ENCODE peak calls at places on chromosomes 12 and 14, in ten cellular contexts. Y is IMR-90; J is NT2/D1; V is uterus; L is cardiac muscle cell; I is CD4-positive, CD25-positive, alpha-beta regulatory T cell; W is GM23338; U is thoracic aorta; T is Caco-2; G is ovary. E is an unnamed sample. For H3K4me1, the result is how much of the 10 kb centered on the place peaks cover.

GRCh38 chr12:4807813-4808212 is 87.6 kb downstream of the GALNT8 start:
- DNase-seq in Y (no peak), J (no peak), T (no peak), W (no peak), G (no peak), I (no peak), U (no peak), V (no peak), L (no peak), E (no peak)

GRCh38 chr12:123696209-123696608 is 15.9 kb upstream of the ATP6V0A2 start:
- DNase-seq in W (no peak), I (no peak), T (no peak), U (no peak), G (no peak), V (no peak), Y (no peak), L (no peak), J (no peak), E (no peak)

GRCh38 chr12:75917083-75917482 is 114.5 kb downstream of the PHLDA1 start:
- DNase-seq in G (no peak), L (no peak), W (no peak), U (no peak), I (no peak), V (no peak), Y (no peak), T (no peak), J (no peak), E (no peak)

GRCh38 chr14:54169254-54169924 is 212.8 kb upstream of the BMP4 start:
- DNase-seq in V (no peak), I (no peak), L (no peak), J (no peak), T (no peak), G (no peak), U (no peak), Y (peak), W (no peak), E (no peak)

GRCh38 chr12:113194971-113195391 is 9.5 kb downstream of the RITA1 start:
- DNase-seq in Y (peak), U (no peak), V (no peak), J (no peak), W (no peak), T (no peak), L (no peak), I (no peak), G (no peak), E (no peak)

GRCh38 chr14:49933704-49934103 is 40.8 kb downstream of the ARF6 start:
- DNase-seq in W (no peak), I (no peak), J (no peak), V (no peak), Y (no peak), L (no peak), G (no peak), T (no peak), U (no peak), E (no peak)

GRCh38 chr12:101925935-101926334 is 48.6 kb downstream of the DRAM1 start:
- DNase-seq in V (no peak), L (no peak), G (no peak), Y (no peak), U (no peak), J (no peak), T (no peak), I (no peak), W (no peak), E (no peak)

GRCh38 chr14:56490379-56490778 is 89.2 kb upstream of the TMEM260 start:
- DNase-seq in W (peak), Y (peak), L (peak), V (no peak), J (no peak), U (no peak), I (no peak), G (no peak), T (no peak), E (no peak)

GRCh38 chr14:78519863-78520262 is 349.7 kb downstream of the NRXN3 start:
- DNase-seq in W (peak), J (peak), V (no peak), G (no peak), I (no peak), U (no peak), L (peak), T (peak), Y (peak), E (no peak)

GRCh38 chr12:1800646-1801284 is 19.6 kb upstream of the LRTM2 start:
- DNase-seq in U (no peak), W (peak), L (peak), I (no peak), J (peak), T (peak), G (peak), Y (peak), V (no peak), E (no peak)

GRCh38 chr12:92035477-92035876 is 110.2 kb downstream of the BTG1 start:
- DNase-seq in T (no peak), U (no peak), L (no peak), Y (no peak), V (no peak), G (no peak), W (no peak), I (no peak), J (no peak), E (no peak)

GRCh38 chr14:71597289-71597920 is 334.8 kb upstream of the RGS6 start:
- DNase-seq in G (no peak), L (no peak), V (no peak), T (no peak), U (no peak), W (no peak), I (no peak), Y (no peak), J (no peak), E (no peak)

GRCh38 chr12:50825372-50825838 is 17.3 kb upstream of the TMPRSS12 start:
- DNase-seq in T (no peak), Y (peak), W (peak), J (peak), V (no peak), I (no peak), G (no peak), L (peak), U (no peak), E (no peak)

GRCh38 chr12:119013023-119013422 is 31.7 kb downstream of the SRRM4 start:
- DNase-seq in J (no peak), T (no peak), I (no peak), U (no peak), W (no peak), V (no peak), L (no peak), Y (no peak), G (no peak), E (no peak)

GRCh38 chr14:77980475-77981321 is 180.8 kb downstream of the ADCK1 start:
- DNase-seq in T (peak), V (no peak), G (peak), J (no peak), U (no peak), Y (no peak), I (no peak), W (peak), L (peak), E (peak)

GRCh38 chr12:47068539-47068938 is 10.9 kb upstream of the PCED1B start:
- DNase-seq in G (no peak), U (no peak), Y (no peak), L (no peak), V (no peak), W (peak), J (no peak), T (no peak), I (no peak), E (no peak)

GRCh38 chr12:579450-580110 is 83.7 kb downstream of the NINJ2 start:
- DNase-seq in L (no peak), I (no peak), G (no peak), U (no peak), T (peak), J (no peak), W (no peak), Y (no peak), V (no peak), E (no peak)

GRCh38 chr12:581321-581720 is 81.9 kb downstream of the NINJ2 start:
- DNase-seq in V (no peak), L (no peak), T (peak), I (no peak), U (no peak), Y (no peak), W (no peak), G (no peak), J (no peak), E (no peak)

GRCh38 chr12:580813-581212 is 82.4 kb downstream of the NINJ2 start:
- DNase-seq in W (no peak), G (no peak), L (no peak), V (no peak), I (no peak), T (no peak), Y (no peak), J (no peak), U (no peak), E (no peak)

GRCh38 chr12:576613-577110 is 86.6 kb downstream of the NINJ2 start:
- DNase-seq in Y (no peak), J (no peak), W (no peak), T (peak), I (no peak), V (no peak), L (no peak), U (no peak), G (no peak), E (no peak)

DNA sequence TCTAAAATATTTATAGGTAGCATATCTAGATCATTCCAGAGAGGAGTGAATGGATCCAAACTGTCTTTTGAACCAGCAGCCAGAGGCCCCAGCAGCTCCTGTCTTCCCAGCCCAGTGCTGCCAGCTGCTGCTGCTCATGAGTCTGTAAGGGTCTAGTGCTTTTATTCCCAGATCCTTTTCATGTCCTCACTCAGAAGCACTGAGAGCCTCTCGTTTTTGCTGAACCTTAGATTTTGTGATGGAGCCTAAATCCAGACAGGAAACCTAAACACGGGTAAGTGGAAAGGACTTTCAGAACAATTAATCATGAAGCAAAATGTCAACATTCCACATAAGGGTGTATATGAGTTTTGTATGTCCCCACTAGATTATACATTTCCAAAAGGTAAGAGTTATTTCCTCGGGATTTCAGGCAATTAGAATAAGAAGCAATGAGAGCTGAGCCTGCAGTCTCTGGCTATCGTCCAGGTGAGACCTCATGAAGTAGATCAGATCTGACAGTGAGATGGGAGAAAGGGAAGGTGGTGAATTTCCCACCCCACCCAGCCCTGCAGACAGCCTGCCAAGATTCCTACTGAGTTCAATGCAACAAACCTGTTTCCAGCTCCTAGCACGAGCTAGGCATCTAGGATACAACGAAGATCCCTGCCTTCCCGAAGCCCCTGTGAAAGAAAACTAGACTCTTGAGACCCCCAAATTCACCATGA is 84.3 kb downstream of the NINJ2 start:
- DNase-seq in G (no peak), U (no peak), I (no peak), T (peak), L (peak), J (no peak), Y (no peak), W (no peak), V (no peak), E (no peak)
- H3K4me1 ChIP-seq in G (under half), U (under half), I (under half), T (under half), L (under half), J (under half), Y (under half), W (under half), V (under half), E (under half)

GRCh38 chr14:95700221-95700976 is 13.5 kb downstream of the TCL1A start:
- DNase-seq in U (no peak), G (no peak), J (no peak), Y (no peak), T (no peak), L (no peak), V (no peak), W (peak), I (no peak), E (no peak)
- H3K4me1 ChIP-seq in U (under half), G (under half), J (under half), Y (under half), T (under half), L (under half), V (under half), W (under half), I (under half), E (under half)

DNA sequence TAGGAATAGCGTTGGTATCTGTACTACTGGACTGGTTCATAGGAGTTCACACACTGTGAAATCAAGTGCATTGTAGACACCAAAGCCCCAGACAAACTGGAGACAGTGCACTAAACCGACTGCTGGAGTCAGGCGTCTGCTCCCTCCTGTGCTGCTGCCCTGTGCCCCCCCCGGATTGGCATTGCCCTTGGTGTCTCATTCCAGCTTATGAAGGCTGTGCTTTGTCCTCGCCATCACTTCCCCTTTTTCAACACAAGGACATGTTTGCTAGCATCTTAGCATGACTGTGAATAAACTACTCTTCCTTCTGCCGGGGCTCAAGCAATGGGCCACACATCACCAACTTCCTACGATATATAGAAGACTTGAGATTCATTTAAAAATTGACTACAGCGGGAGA is 84.0 kb downstream of the TMCC3 start:
- DNase-seq in Y (no peak), U (no peak), J (no peak), W (no peak), V (no peak), T (no peak), G (no peak), I (no peak), L (no peak), E (no peak)
- H3K4me1 ChIP-seq in Y (under half), U (under half), J (under half), W (under half), V (under half), T (under half), G (under half), I (under half), L (under half), E (under half)

GRCh38 chr14:105471823-105472495 is 2.7 kb upstream of the CRIP2 start:
- DNase-seq in L (no peak), I (no peak), Y (no peak), W (no peak), T (no peak), U (no peak), J (no peak), V (no peak), G (no peak), E (no peak)
- H3K4me1 ChIP-seq in L (half or more), I (under half), Y (under half), W (under half), T (under half), U (under half), J (under half), V (under half), G (under half), E (under half)

GRCh38 chr14:91389173-91389572 is 28.4 kb downstream of the CCDC88C start:
- DNase-seq in L (no peak), W (no peak), T (no peak), V (no peak), J (no peak), Y (no peak), G (no peak), I (no peak), U (no peak), E (no peak)
- H3K4me1 ChIP-seq in L (under half), W (under half), T (under half), V (under half), J (under half), Y (under half), G (under half), I (half or more), U (under half), E (under half)

DNA sequence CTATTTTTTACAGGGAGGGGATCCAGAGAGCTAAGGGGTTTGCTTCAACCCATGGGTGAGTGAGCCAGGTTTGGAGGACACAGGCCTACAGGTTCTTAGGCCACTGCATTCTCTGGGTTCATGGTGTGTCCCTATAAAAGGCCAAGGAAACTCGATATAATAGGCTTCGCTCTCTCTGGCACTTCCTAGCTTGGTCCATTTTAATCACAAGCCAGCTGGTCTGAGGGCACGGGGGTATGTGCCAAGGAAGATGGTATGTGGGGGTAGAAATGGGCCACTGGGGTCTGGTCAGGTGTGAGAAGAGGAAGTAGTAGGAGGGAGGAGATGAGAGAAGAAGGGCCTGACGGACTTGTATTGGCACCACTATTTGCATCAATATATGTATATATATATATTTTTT is 4.9 kb downstream of the ETV6 start:
- DNase-seq in T (no peak), U (no peak), V (no peak), W (no peak), I (no peak), J (no peak), L (no peak), Y (no peak), G (no peak), E (no peak)
- H3K4me1 ChIP-seq in T (under half), U (under half), V (under half), W (half or more), I (under half), J (under half), L (under half), Y (under half), G (under half), E (under half)

GRCh38 chr12:116604151-116604550 is 45.0 kb downstream of the MAP1LC3B2 start:
- DNase-seq in L (no peak), W (no peak), J (no peak), I (no peak), G (peak), U (no peak), Y (no peak), V (peak), T (no peak), E (no peak)
- H3K4me1 ChIP-seq in L (under half), W (under half), J (under half), I (under half), G (under half), U (under half), Y (under half), V (under half), T (under half), E (under half)

DNA sequence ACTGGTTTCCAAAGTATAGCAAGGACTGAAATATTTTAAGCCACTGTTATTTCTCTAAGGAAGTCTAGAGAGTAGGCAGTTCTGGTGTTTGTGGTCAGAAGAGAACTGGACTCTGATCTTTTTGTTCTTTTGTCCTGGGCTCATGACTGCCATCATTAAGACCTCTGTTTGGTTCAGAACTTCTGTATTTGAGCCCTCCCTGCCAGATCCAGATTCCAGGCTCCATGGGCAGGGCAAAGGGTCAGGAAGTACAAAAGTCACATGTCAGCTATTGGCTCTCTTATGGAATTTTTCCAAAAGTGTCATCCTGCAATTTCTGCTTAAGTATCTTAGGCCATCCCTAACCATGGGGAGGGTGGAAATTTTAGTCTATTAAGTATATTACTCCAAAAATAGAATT is 6.8 kb downstream of the PIWIL1 start:
- DNase-seq in I (no peak), W (no peak), V (no peak), J (no peak), U (no peak), T (no peak), Y (no peak), L (no peak), G (no peak), E (no peak)
- H3K4me1 ChIP-seq in I (under half), W (under half), V (under half), J (under half), U (under half), T (under half), Y (under half), L (under half), G (under half), E (under half)

GRCh38 chr12:3137814-3138445 is 60.8 kb downstream of the TSPAN9 start:
- DNase-seq in Y (no peak), J (no peak), V (no peak), W (no peak), G (no peak), L (no peak), I (no peak), T (no peak), U (no peak), E (no peak)
- H3K4me1 ChIP-seq in Y (under half), J (under half), V (under half), W (under half), G (under half), L (under half), I (under half), T (under half), U (under half), E (under half)

GRCh38 chr14:101365329-101366158 is 195.8 kb upstream of the DIO3 start:
- DNase-seq in T (no peak), U (no peak), V (peak), W (no peak), L (no peak), I (no peak), Y (no peak), G (peak), J (no peak), E (no peak)

GRCh38 chr14:101364503-101365328 is 196.6 kb upstream of the DIO3 start:
- DNase-seq in J (no peak), Y (no peak), L (no peak), W (no peak), U (peak), G (peak), V (peak), T (no peak), I (no peak), E (no peak)

GRCh38 chr14:101363261-101363555 is 198.1 kb upstream of the DIO3 start:
- DNase-seq in I (no peak), L (no peak), W (no peak), V (no peak), J (no peak), G (no peak), U (no peak), T (no peak), Y (no peak), E (no peak)

GRCh38 chr14:101362529-101363260 is 198.6 kb upstream of the DIO3 start:
- DNase-seq in V (no peak), Y (no peak), G (no peak), L (no peak), J (no peak), W (no peak), T (no peak), I (no peak), U (no peak), E (no peak)

GRCh38 chr14:101363880-101364391 is 197.4 kb upstream of the DIO3 start:
- DNase-seq in L (no peak), W (no peak), V (no peak), T (no peak), I (no peak), G (peak), U (no peak), Y (no peak), J (no peak), E (no peak)
- H3K4me1 ChIP-seq in L (under half), W (under half), V (under half), T (under half), I (under half), G (half or more), U (under half), Y (under half), J (under half), E (under half)